ENCODE peak calls at places on chromosome 1, in eight cellular contexts. One of them, this sample, is unnamed.

GRCh38 chr1:35539824-35540261 is 17.4 kb downstream of the KIAA0319L start:
- DNase-seq in dorsolateral prefrontal cortex: peak; percentile 32
- DNase-seq in left ventricle myocardium inferior: no peak
- DNase-seq in lower lobe of right lung: no peak
- DNase-seq in thoracic aorta: no peak
- DNase-seq in PC-3: no peak
- DNase-seq in body of pancreas: no peak
- DNase-seq in fibroblast of mammary gland: peak; percentile 51
- DNase-seq in this sample: peak; percentile 36

GRCh38 chr1:43303477-43304286 is 2.9 kb downstream of the TIE1 start:
- DNase-seq in fibroblast of mammary gland: no peak
- DNase-seq in lower lobe of right lung: peak; percentile 20
- DNase-seq in body of pancreas: no peak
- DNase-seq in left ventricle myocardium inferior: no peak
- DNase-seq in PC-3: no peak
- DNase-seq in thoracic aorta: no peak
- DNase-seq in dorsolateral prefrontal cortex: no peak
- DNase-seq in this sample: no peak

GRCh38 chr1:115245227-115245626 is 92.8 kb downstream of the NGF start:
- DNase-seq in body of pancreas: no peak
- DNase-seq in PC-3: no peak
- DNase-seq in fibroblast of mammary gland: no peak
- DNase-seq in dorsolateral prefrontal cortex: no peak
- DNase-seq in left ventricle myocardium inferior: no peak
- DNase-seq in lower lobe of right lung: no peak
- DNase-seq in thoracic aorta: no peak
- DNase-seq in this sample: no peak

GRCh38 chr1:91803847-91804545 is 82.0 kb downstream of the TGFBR3 start:
- DNase-seq in fibroblast of mammary gland: peak; percentile 58
- DNase-seq in PC-3: peak; percentile 38
- DNase-seq in dorsolateral prefrontal cortex: peak; percentile 50
- DNase-seq in thoracic aorta: no peak
- DNase-seq in left ventricle myocardium inferior: no peak
- DNase-seq in lower lobe of right lung: no peak
- DNase-seq in body of pancreas: peak; percentile 37
- DNase-seq in this sample: no peak

GRCh38 chr1:214264196-214264595 is 16.8 kb upstream of the SMYD2 start:
- DNase-seq in dorsolateral prefrontal cortex: no peak
- DNase-seq in PC-3: no peak
- DNase-seq in body of pancreas: no peak
- DNase-seq in thoracic aorta: no peak
- DNase-seq in fibroblast of mammary gland: peak; percentile 49
- DNase-seq in lower lobe of right lung: no peak
- DNase-seq in left ventricle myocardium inferior: no peak
- DNase-seq in this sample: no peak

GRCh38 chr1:161200992-161201827 is 957 bp upstream of the NDUFS2 start:
- DNase-seq in PC-3: no peak
- DNase-seq in lower lobe of right lung: no peak
- DNase-seq in left ventricle myocardium inferior: peak; percentile 56
- DNase-seq in fibroblast of mammary gland: peak; percentile 97
- DNase-seq in body of pancreas: peak; percentile 53
- DNase-seq in thoracic aorta: no peak
- DNase-seq in dorsolateral prefrontal cortex: no peak
- DNase-seq in this sample: peak; percentile 97

GRCh38 chr1:76635784-76636183 is 231.5 kb upstream of the ST6GALNAC5 start:
- DNase-seq in PC-3: no peak
- DNase-seq in dorsolateral prefrontal cortex: no peak
- DNase-seq in fibroblast of mammary gland: peak; percentile 24
- DNase-seq in body of pancreas: no peak
- DNase-seq in left ventricle myocardium inferior: no peak
- DNase-seq in thoracic aorta: no peak
- DNase-seq in lower lobe of right lung: no peak
- DNase-seq in this sample: peak; percentile 1

GRCh38 chr1:24572301-24572700 is 16.4 kb downstream of the NCMAP start:
- DNase-seq in left ventricle myocardium inferior: no peak
- DNase-seq in dorsolateral prefrontal cortex: no peak
- DNase-seq in thoracic aorta: no peak
- DNase-seq in lower lobe of right lung: no peak
- DNase-seq in fibroblast of mammary gland: no peak
- DNase-seq in body of pancreas: no peak
- DNase-seq in PC-3: no peak
- DNase-seq in this sample: no peak

GRCh38 chr1:94580367-94581115 is 39.0 kb upstream of the F3 start:
- DNase-seq in dorsolateral prefrontal cortex: no peak
- DNase-seq in body of pancreas: no peak
- DNase-seq in lower lobe of right lung: no peak
- DNase-seq in PC-3: no peak
- DNase-seq in fibroblast of mammary gland: no peak
- DNase-seq in left ventricle myocardium inferior: no peak
- DNase-seq in thoracic aorta: no peak
- DNase-seq in this sample: peak; percentile 24

GRCh38 chr1:168348146-168348709 is 67.6 kb downstream of the TBX19 start:
- DNase-seq in left ventricle myocardium inferior: no peak
- DNase-seq in dorsolateral prefrontal cortex: no peak
- DNase-seq in body of pancreas: no peak
- DNase-seq in lower lobe of right lung: no peak
- DNase-seq in thoracic aorta: no peak
- DNase-seq in fibroblast of mammary gland: peak; percentile 24
- DNase-seq in PC-3: peak; percentile 70
- DNase-seq in this sample: no peak

GRCh38 chr1:39142394-39143060 is 62.0 kb upstream of the MACF1 start:
- DNase-seq in thoracic aorta: no peak
- DNase-seq in PC-3: peak; percentile 93
- DNase-seq in fibroblast of mammary gland: no peak
- DNase-seq in left ventricle myocardium inferior: no peak
- DNase-seq in lower lobe of right lung: peak; percentile 66
- DNase-seq in body of pancreas: peak; percentile 89
- DNase-seq in dorsolateral prefrontal cortex: no peak
- DNase-seq in this sample: no peak

GRCh38 chr1:37317870-37318431 is 156.4 kb upstream of the ZC3H12A start:
- DNase-seq in lower lobe of right lung: no peak
- DNase-seq in dorsolateral prefrontal cortex: no peak
- DNase-seq in left ventricle myocardium inferior: no peak
- DNase-seq in PC-3: no peak
- DNase-seq in fibroblast of mammary gland: no peak
- DNase-seq in thoracic aorta: no peak
- DNase-seq in body of pancreas: no peak
- DNase-seq in this sample: no peak

GRCh38 chr1:36387141-36387949 is 1.6 kb upstream of the STK40 start:
- DNase-seq in left ventricle myocardium inferior: no peak
- DNase-seq in body of pancreas: no peak
- DNase-seq in lower lobe of right lung: no peak
- DNase-seq in fibroblast of mammary gland: peak; percentile 92
- DNase-seq in dorsolateral prefrontal cortex: no peak
- DNase-seq in thoracic aorta: no peak
- DNase-seq in PC-3: no peak
- DNase-seq in this sample: peak; percentile 90

GRCh38 chr1:24972257-24973242 is 42.5 kb upstream of the RUNX3 start:
- DNase-seq in PC-3: no peak
- DNase-seq in body of pancreas: no peak
- DNase-seq in fibroblast of mammary gland: no peak
- DNase-seq in left ventricle myocardium inferior: no peak
- DNase-seq in lower lobe of right lung: no peak
- DNase-seq in thoracic aorta: no peak
- DNase-seq in dorsolateral prefrontal cortex: no peak
- DNase-seq in this sample: no peak

GRCh38 chr1:208235983-208236761 is 8.0 kb downstream of the PLXNA2 start:
- DNase-seq in PC-3: no peak
- DNase-seq in fibroblast of mammary gland: peak; percentile 47
- DNase-seq in thoracic aorta: no peak
- DNase-seq in body of pancreas: no peak
- DNase-seq in lower lobe of right lung: no peak
- DNase-seq in left ventricle myocardium inferior: peak; percentile 58
- DNase-seq in dorsolateral prefrontal cortex: no peak
- DNase-seq in this sample: peak; percentile 86

GRCh38 chr1:247857069-247857985 is at the start of gene TRIM58:
- DNase-seq in thoracic aorta: no peak
- DNase-seq in fibroblast of mammary gland: no peak
- DNase-seq in PC-3: peak; percentile 96
- DNase-seq in dorsolateral prefrontal cortex: no peak
- DNase-seq in lower lobe of right lung: peak; percentile 51
- DNase-seq in left ventricle myocardium inferior: no peak
- DNase-seq in body of pancreas: no peak
- DNase-seq in this sample: peak; percentile 1
- TF ChIP-seq CTCF in thoracic aorta: no peak
- TF ChIP-seq CTCF in fibroblast of mammary gland: no peak
- TF ChIP-seq CTCF in PC-3: peak; percentile 85
- TF ChIP-seq CTCF in dorsolateral prefrontal cortex: no peak
- TF ChIP-seq CTCF in lower lobe of right lung: peak; percentile 12
- TF ChIP-seq CTCF in left ventricle myocardium inferior: no peak
- TF ChIP-seq CTCF in body of pancreas: no peak
- TF ChIP-seq CTCF in this sample: no peak

GRCh38 chr1:78622548-78622947 is 2.3 kb downstream of the IFI44L start:
- DNase-seq in fibroblast of mammary gland: peak; percentile 42
- DNase-seq in dorsolateral prefrontal cortex: no peak
- DNase-seq in PC-3: no peak
- DNase-seq in lower lobe of right lung: no peak
- DNase-seq in thoracic aorta: no peak
- DNase-seq in left ventricle myocardium inferior: no peak
- DNase-seq in body of pancreas: no peak
- DNase-seq in this sample: no peak
- H3K4me3 ChIP-seq in fibroblast of mammary gland: no peak overlapping the region
- H3K4me3 ChIP-seq in dorsolateral prefrontal cortex: peak overlapping the region; percentile 58
- H3K4me3 ChIP-seq in PC-3: no peak overlapping the region
- H3K4me3 ChIP-seq in lower lobe of right lung: peak overlapping the region; percentile 45
- H3K4me3 ChIP-seq in thoracic aorta: peak overlapping the region; percentile 35
- H3K4me3 ChIP-seq in left ventricle myocardium inferior: peak overlapping the region; percentile 61
- H3K4me3 ChIP-seq in body of pancreas: no peak overlapping the region
- H3K4me3 ChIP-seq in this sample: no peak overlapping the region

GRCh38 chr1:81809808-81810207 is 9.1 kb downstream of the ADGRL2 start:
- DNase-seq in body of pancreas: no peak
- DNase-seq in left ventricle myocardium inferior: no peak
- DNase-seq in dorsolateral prefrontal cortex: no peak
- DNase-seq in lower lobe of right lung: no peak
- DNase-seq in PC-3: no peak
- DNase-seq in fibroblast of mammary gland: no peak
- DNase-seq in thoracic aorta: no peak
- DNase-seq in this sample: no peak

GRCh38 chr1:81808760-81809159 is 8.0 kb downstream of the ADGRL2 start:
- DNase-seq in thoracic aorta: no peak
- DNase-seq in PC-3: peak; percentile 33
- DNase-seq in dorsolateral prefrontal cortex: no peak
- DNase-seq in fibroblast of mammary gland: no peak
- DNase-seq in lower lobe of right lung: no peak
- DNase-seq in body of pancreas: no peak
- DNase-seq in left ventricle myocardium inferior: no peak
- DNase-seq in this sample: no peak

GRCh38 chr1:81812712-81813111 is 12.0 kb downstream of the ADGRL2 start:
- DNase-seq in fibroblast of mammary gland: peak; percentile 31
- DNase-seq in dorsolateral prefrontal cortex: no peak
- DNase-seq in body of pancreas: no peak
- DNase-seq in lower lobe of right lung: no peak
- DNase-seq in PC-3: no peak
- DNase-seq in left ventricle myocardium inferior: no peak
- DNase-seq in thoracic aorta: no peak
- DNase-seq in this sample: peak; percentile 42

GRCh38 chr1:81813691-81814090 is 13.0 kb downstream of the ADGRL2 start:
- DNase-seq in left ventricle myocardium inferior: no peak
- DNase-seq in fibroblast of mammary gland: no peak
- DNase-seq in dorsolateral prefrontal cortex: no peak
- DNase-seq in thoracic aorta: no peak
- DNase-seq in lower lobe of right lung: no peak
- DNase-seq in body of pancreas: no peak
- DNase-seq in PC-3: no peak
- DNase-seq in this sample: no peak

GRCh38 chr1:81811757-81812371 is 11.1 kb downstream of the ADGRL2 start:
- DNase-seq in thoracic aorta: no peak
- DNase-seq in PC-3: peak; percentile 43
- DNase-seq in lower lobe of right lung: no peak
- DNase-seq in left ventricle myocardium inferior: no peak
- DNase-seq in body of pancreas: no peak
- DNase-seq in fibroblast of mammary gland: no peak
- DNase-seq in dorsolateral prefrontal cortex: no peak
- DNase-seq in this sample: no peak
- TF ChIP-seq CTCF in thoracic aorta: no peak
- TF ChIP-seq CTCF in PC-3: peak; percentile 57
- TF ChIP-seq CTCF in lower lobe of right lung: no peak
- TF ChIP-seq CTCF in left ventricle myocardium inferior: peak; percentile 41
- TF ChIP-seq CTCF in body of pancreas: peak; percentile 41
- TF ChIP-seq CTCF in fibroblast of mammary gland: peak; percentile 31
- TF ChIP-seq CTCF in dorsolateral prefrontal cortex: no peak
- TF ChIP-seq CTCF in this sample: peak; percentile 37

GRCh38 chr1:5948681-5949005 is 43.6 kb downstream of the NPHP4 start:
- DNase-seq in left ventricle myocardium inferior: no peak
- DNase-seq in PC-3: peak; percentile 41
- DNase-seq in thoracic aorta: no peak
- DNase-seq in lower lobe of right lung: no peak
- DNase-seq in body of pancreas: no peak
- DNase-seq in dorsolateral prefrontal cortex: no peak
- DNase-seq in fibroblast of mammary gland: no peak
- DNase-seq in this sample: no peak

GRCh38 chr1:5947071-5947821 is 45.0 kb downstream of the NPHP4 start:
- DNase-seq in thoracic aorta: no peak
- DNase-seq in lower lobe of right lung: no peak
- DNase-seq in body of pancreas: no peak
- DNase-seq in dorsolateral prefrontal cortex: no peak
- DNase-seq in fibroblast of mammary gland: no peak
- DNase-seq in PC-3: no peak
- DNase-seq in left ventricle myocardium inferior: no peak
- DNase-seq in this sample: no peak

GRCh38 chr1:5949074-5949760 is 43.0 kb downstream of the NPHP4 start:
- DNase-seq in dorsolateral prefrontal cortex: no peak
- DNase-seq in body of pancreas: no peak
- DNase-seq in left ventricle myocardium inferior: no peak
- DNase-seq in thoracic aorta: no peak
- DNase-seq in PC-3: peak; percentile 17
- DNase-seq in fibroblast of mammary gland: no peak
- DNase-seq in lower lobe of right lung: no peak
- DNase-seq in this sample: no peak

GRCh38 chr1:5949761-5950100 is 42.5 kb downstream of the NPHP4 start:
- DNase-seq in left ventricle myocardium inferior: no peak
- DNase-seq in thoracic aorta: no peak
- DNase-seq in lower lobe of right lung: no peak
- DNase-seq in dorsolateral prefrontal cortex: no peak
- DNase-seq in body of pancreas: no peak
- DNase-seq in fibroblast of mammary gland: no peak
- DNase-seq in PC-3: no peak
- DNase-seq in this sample: no peak

DNA sequence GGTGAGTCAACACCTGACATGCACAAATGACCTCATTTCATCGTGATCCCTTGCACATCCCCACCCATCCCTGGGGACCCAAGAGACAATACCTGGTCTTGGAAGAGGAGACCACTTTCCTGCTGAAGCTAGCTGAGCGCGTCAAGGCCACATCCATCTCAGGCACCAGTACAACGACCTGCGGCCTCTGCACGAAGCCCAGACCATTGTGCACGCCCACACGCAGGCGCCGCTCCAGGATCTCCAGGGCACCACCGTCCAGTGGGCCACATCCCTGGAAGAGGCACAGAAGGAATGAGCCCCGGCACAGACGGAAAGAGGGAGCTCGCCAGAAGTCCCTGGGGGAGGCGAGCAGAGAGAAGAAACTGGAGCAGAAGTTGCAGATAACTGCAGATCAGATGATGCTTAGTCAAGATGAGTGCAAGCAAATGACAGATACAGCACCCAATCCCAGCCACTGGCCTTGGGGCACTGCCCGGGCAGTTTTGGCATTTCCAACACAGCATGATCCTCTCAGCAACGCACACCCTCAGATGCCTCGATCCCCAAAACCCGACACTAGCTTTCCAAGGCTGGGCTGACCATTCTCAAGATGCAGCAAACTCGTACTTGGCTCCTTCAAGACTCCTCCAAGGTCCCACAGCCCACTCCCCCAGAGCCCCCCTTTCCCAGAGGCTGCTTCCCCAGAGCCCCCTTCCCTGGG is 44.1 kb downstream of the NPHP4 start:
- DNase-seq in dorsolateral prefrontal cortex: no peak
- DNase-seq in fibroblast of mammary gland: peak; percentile 46
- DNase-seq in lower lobe of right lung: no peak
- DNase-seq in thoracic aorta: no peak
- DNase-seq in PC-3: peak; percentile 16
- DNase-seq in body of pancreas: no peak
- DNase-seq in left ventricle myocardium inferior: no peak
- DNase-seq in this sample: no peak
- H3K4me3 ChIP-seq in dorsolateral prefrontal cortex: no peak overlapping the region
- H3K4me3 ChIP-seq in fibroblast of mammary gland: no peak overlapping the region
- H3K4me3 ChIP-seq in lower lobe of right lung: no peak overlapping the region
- H3K4me3 ChIP-seq in thoracic aorta: no peak overlapping the region
- H3K4me3 ChIP-seq in PC-3: no peak overlapping the region
- H3K4me3 ChIP-seq in body of pancreas: no peak overlapping the region
- H3K4me3 ChIP-seq in left ventricle myocardium inferior: no peak overlapping the region
- H3K4me3 ChIP-seq in this sample: no peak overlapping the region